ENCODE peak calls at places on chromosome 18, in eight cellular contexts. Z is heart right ventricle, C is upper lobe of left lung, W is A549, B is astrocyte, R is hepatocyte, N is tibial artery, V is Caco-2. A is an unnamed sample. For H3K4me1, the result is how much of the 10 kb centered on the place peaks cover.

GRCh38 chr18:78566720-78567119 is 412.9 kb upstream of the SALL3 start:
- DNase-seq in N (peak), C (no peak), B (no peak), Z (no peak), W (no peak), R (no peak), V (no peak), A (no peak)

GRCh38 chr18:35376393-35376741 is 770 bp downstream of the ZNF396 start:
- DNase-seq in C (peak), W (no peak), R (peak), Z (no peak), B (no peak), N (peak), V (no peak), A (no peak)

GRCh38 chr18:12821408-12821807 is 62.6 kb downstream of the PTPN2 start:
- DNase-seq in R (no peak), V (no peak), N (no peak), Z (no peak), C (no peak), W (no peak), B (no peak), A (no peak)

GRCh38 chr18:32530947-32531651 is 60.4 kb upstream of the GAREM1 start:
- DNase-seq in N (no peak), C (no peak), W (peak), V (no peak), B (peak), R (peak), Z (no peak), A (no peak)

GRCh38 chr18:52570975-52571374 is 231.0 kb downstream of the DCC start:
- DNase-seq in Z (no peak), B (peak), W (no peak), N (no peak), R (no peak), V (no peak), C (no peak), A (no peak)

GRCh38 chr18:657311-657997 is at the start of gene TYMS:
- DNase-seq in W (peak), B (peak), N (no peak), C (peak), R (peak), Z (peak), V (peak), A (peak)

GRCh38 chr18:10320848-10321247 is 133.6 kb upstream of the APCDD1 start:
- DNase-seq in V (no peak), Z (no peak), W (no peak), C (no peak), N (no peak), B (peak), R (no peak), A (peak)

GRCh38 chr18:14922031-14922430 is 174.1 kb downstream of the ANKRD30B start:
- DNase-seq in R (no peak), Z (no peak), C (no peak), W (no peak), B (no peak), N (no peak), V (no peak), A (no peak)

GRCh38 chr18:22204996-22205395 is 35.6 kb downstream of the GATA6 start:
- DNase-seq in N (no peak), R (no peak), Z (no peak), V (no peak), C (no peak), B (no peak), W (no peak), A (no peak)

GRCh38 chr18:44705075-44705474 is 24.4 kb downstream of the SETBP1 start:
- DNase-seq in W (no peak), B (no peak), C (no peak), Z (no peak), N (no peak), R (no peak), V (no peak), A (no peak)
- H3K4me1 ChIP-seq in W (under half), B (under half), C (under half), Z (under half), N (under half), R (under half), V (under half), A (under half)

DNA sequence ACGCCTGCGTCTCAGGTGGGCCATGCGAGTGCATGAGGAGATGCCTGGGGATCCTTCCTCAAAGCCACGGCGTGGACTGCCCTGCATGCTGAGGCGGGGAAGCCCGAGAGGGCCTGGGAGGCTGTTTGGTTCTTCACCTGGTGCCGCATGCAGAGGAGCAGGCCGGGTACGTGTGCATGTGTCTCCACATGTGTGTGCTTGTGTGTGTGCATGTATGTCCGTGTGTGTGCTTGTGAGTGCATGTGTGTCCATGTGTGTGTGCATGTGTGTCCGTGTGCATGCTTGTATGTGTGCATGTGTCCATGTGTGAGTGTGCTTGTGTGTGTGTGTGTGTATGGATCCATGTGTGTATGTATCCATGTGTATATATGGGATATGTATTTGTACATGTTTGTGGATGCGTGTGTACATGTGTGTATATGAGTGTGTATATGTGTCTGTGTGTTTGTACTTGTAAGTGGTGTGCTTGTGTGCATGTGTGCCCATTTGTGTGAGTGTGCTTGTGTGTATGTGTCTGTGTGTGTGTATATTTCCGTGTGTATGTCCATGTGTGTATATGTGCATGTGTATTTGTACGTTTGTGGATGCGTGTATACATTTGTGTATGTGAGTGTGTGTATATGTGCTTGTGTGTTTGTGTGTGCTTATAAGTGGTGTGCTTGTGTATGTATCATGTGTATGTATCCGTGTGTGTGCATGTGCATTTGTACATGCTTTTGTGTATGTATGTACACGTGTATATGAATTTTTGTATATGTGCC is 79.0 kb downstream of the PTGR3 start:
- DNase-seq in B (no peak), W (no peak), N (peak), C (no peak), Z (no peak), R (no peak), V (no peak), A (no peak)
- H3K4me3 ChIP-seq in B (no peak), W (no peak), N (no peak), C (no peak), Z (no peak), R (no peak), V (no peak), A (no peak)

GRCh38 chr18:31205273-31205672 is 42.6 kb upstream of the DSC1 start:
- DNase-seq in C (no peak), W (no peak), R (no peak), N (no peak), Z (no peak), V (no peak), B (no peak), A (no peak)

GRCh38 chr18:31204833-31205232 is 42.2 kb upstream of the DSC1 start:
- DNase-seq in N (no peak), V (no peak), B (no peak), W (no peak), R (no peak), Z (no peak), C (no peak), A (no peak)

GRCh38 chr18:31209041-31209440 is 46.4 kb upstream of the DSC1 start:
- DNase-seq in B (no peak), C (no peak), W (no peak), N (no peak), Z (no peak), V (no peak), R (no peak), A (no peak)

GRCh38 chr18:31206064-31206463 is 43.4 kb upstream of the DSC1 start:
- DNase-seq in W (no peak), B (no peak), R (no peak), Z (no peak), V (no peak), N (no peak), C (no peak), A (no peak)

DNA sequence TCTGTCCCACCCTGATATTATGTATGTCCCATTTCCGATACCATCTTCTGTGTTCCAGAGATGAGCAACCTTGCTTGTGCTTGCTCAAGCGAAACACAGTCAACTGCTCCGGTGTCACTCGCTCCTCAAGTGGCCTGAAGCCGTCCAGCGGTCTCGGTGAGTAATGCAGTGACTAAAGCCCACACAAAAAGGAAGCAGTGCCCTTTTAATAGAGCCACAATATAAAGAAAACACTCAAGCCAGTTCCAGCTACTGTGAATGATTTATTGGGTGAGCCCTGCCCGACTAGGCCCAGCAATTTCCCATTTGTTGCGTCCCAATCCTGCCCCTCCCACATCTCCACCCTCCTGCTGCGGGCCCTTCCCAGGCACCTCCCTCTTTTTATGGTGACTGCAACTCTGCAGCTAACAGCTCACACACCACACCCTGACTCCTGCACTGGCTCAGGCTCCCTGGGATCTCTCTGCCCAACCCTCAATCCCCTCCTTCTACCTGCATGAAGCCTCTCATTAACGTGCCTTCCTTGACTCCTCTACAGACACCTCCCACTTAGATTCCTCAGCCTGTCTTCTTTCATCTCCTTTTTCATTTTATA is 44.2 kb upstream of the DSC1 start:
- DNase-seq in Z (peak), N (peak), R (peak), W (peak), C (peak), B (peak), V (peak), A (no peak)
- TF ChIP-seq CTCF in Z (no peak), N (peak), R (peak), W (no peak), C (peak), B (no peak), V (peak), A (no peak)

GRCh38 chr18:58202406-58202730 is 158.3 kb downstream of the NEDD4L start:
- DNase-seq in W (no peak), V (no peak), N (no peak), C (no peak), B (peak), R (peak), Z (no peak), A (no peak)

GRCh38 chr18:58205087-58205779 is 161.2 kb downstream of the NEDD4L start:
- DNase-seq in R (no peak), Z (peak), C (no peak), B (peak), N (no peak), V (no peak), W (no peak), A (peak)

GRCh38 chr18:58208207-58208944 is 164.3 kb downstream of the NEDD4L start:
- DNase-seq in N (no peak), R (no peak), B (peak), W (no peak), V (no peak), C (no peak), Z (no peak), A (no peak)

GRCh38 chr18:58207520-58208152 is 163.6 kb downstream of the NEDD4L start:
- DNase-seq in W (no peak), B (no peak), Z (no peak), C (no peak), R (no peak), V (no peak), N (no peak), A (no peak)

DNA sequence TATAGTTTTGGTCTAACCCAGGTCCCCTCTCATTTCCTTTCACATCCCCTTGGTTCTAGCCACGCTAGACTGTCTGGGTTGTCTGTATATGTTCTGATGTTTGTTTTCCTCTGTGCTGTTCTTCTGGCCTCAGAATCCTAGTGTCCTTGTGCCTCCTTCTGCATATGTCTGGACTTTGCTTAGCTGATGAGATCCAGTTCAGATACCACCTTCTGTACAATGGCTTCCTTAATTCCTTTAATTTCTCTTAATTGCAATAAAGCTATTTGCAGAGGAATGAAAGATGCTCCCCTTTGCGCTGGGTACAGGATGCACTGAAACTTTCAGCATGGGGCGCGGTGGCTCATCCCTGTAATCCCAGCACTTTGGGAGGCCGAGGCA is 161.7 kb downstream of the NEDD4L start:
- DNase-seq in V (no peak), B (no peak), C (no peak), N (no peak), R (no peak), W (no peak), Z (no peak), A (no peak)
- H3K4me1 ChIP-seq in V (under half), B (under half), C (under half), N (under half), R (under half), W (under half), Z (under half), A (under half)

GRCh38 chr18:25233582-25234362 is 118.2 kb downstream of the ZNF521 start:
- DNase-seq in R (no peak), V (no peak), Z (no peak), B (peak), W (no peak), C (no peak), N (no peak), A (no peak)

GRCh38 chr18:25229858-25230257 is 122.1 kb downstream of the ZNF521 start:
- DNase-seq in W (no peak), B (no peak), V (no peak), Z (no peak), C (no peak), R (no peak), N (no peak), A (peak)

GRCh38 chr18:25229080-25229479 is 122.9 kb downstream of the ZNF521 start:
- DNase-seq in N (no peak), Z (peak), B (peak), R (peak), C (no peak), V (no peak), W (no peak), A (no peak)

GRCh38 chr18:25230658-25231326 is 121.2 kb downstream of the ZNF521 start:
- DNase-seq in W (peak), V (no peak), R (peak), B (peak), Z (peak), N (peak), C (peak), A (no peak)

GRCh38 chr18:25231327-25231691 is 120.7 kb downstream of the ZNF521 start:
- DNase-seq in Z (no peak), B (no peak), C (no peak), R (no peak), N (no peak), V (no peak), W (no peak), A (no peak)
- H3K4me3 ChIP-seq in Z (no peak), B (peak), C (no peak), R (no peak), N (no peak), V (no peak), W (no peak), A (no peak)

DNA sequence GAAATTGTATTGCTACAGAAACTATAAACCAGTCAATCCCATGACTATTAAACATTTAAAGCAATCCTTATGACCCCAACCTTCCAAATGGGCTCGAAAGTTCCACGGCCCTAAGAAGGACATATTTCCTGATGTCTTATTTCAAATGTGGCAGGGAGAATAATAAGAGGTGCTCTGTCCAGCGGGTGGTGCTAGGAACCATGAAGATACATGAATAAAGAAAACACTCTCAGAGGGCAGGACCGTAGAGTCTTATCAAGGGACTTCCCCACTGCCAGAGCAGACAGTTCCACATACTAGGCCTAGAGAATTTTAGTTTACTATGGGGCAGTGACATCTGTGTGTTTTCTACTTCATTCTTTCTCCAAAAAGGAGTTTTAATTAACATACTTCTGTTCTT is 187.1 kb upstream of the PIK3C3 start:
- DNase-seq in Z (no peak), C (no peak), W (peak), V (no peak), N (no peak), R (peak), B (peak), A (peak)
- TF ChIP-seq CTCF in Z (no peak), C (no peak), W (no peak), V (no peak), N (no peak), R (peak), B (peak), A (peak)

DNA sequence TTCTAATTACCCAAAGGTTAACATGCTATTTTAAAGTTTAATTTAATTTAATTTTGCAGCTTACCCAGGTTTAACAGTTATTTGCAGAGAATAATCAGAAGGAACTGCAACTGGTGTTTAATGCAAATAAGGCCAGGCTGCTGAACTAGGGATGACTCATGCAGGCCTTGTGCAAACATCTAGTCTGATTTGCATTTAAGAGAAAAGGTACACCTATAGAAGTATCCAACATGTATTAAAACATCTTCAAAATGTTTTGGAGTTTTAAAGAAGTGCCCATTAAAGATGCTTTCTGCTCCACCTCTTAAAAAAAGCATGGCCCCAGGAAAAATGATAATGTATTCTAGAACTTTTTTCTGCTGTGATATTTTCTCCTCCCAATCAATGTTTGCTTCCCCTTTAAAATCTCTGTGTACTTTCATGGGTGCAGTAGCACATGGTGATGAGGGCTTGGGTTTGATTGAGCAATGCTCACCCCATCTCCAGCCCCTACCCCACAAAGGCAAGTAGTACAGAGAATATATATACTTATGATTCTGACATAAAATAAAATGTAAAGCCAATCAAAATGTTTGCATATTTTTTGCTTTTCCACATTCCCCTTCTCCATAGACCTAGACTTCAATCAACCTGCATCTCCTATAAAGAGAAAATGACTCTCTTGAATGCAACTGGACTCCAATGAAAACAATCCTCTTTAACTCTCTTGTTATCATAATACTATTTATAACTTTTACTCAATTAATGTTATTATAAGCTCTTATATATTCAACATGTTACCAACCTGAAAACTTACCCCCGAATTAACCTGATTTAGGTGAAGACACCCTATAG is 54.1 kb downstream of the ATP8B1 start:
- DNase-seq in N (no peak), W (peak), B (peak), Z (no peak), C (peak), V (no peak), R (peak), A (peak)
- H3K4me1 ChIP-seq in N (under half), W (half or more), B (under half), Z (half or more), C (under half), V (under half), R (under half), A (under half)

A was measured in cardiac muscle cell.